ENCODE peak calls at places on chromosome 1, in five cellular contexts. K is fibroblast of mammary gland, M is cardiac fibroblast, W is T-cell, H is AG08395. Z is an unnamed sample.

GRCh38 chr1:15475737-15476314 is at the start of gene CELA2B:
- DNase-seq in K (no peak), M (peak), W (no peak), H (no peak), Z (no peak)

GRCh38 chr1:24045766-24046165 is 65.6 kb upstream of the SRSF10 start:
- DNase-seq in K (peak), M (peak), W (no peak), H (no peak), Z (no peak)

GRCh38 chr1:26531651-26532131 is 2.1 kb downstream of the RPS6KA1 start:
- DNase-seq in K (no peak), M (no peak), W (no peak), H (no peak), Z (no peak)

GRCh38 chr1:43454270-43455011 is 710 bp upstream of the HYI start:
- DNase-seq in K (peak), M (peak), W (peak), H (peak), Z (no peak)

GRCh38 chr1:246165826-246166709 is 341.0 kb downstream of the SMYD3 start:
- DNase-seq in K (no peak), M (no peak), W (no peak), H (no peak), Z (no peak)

GRCh38 chr1:63813829-63814277 is 40.0 kb downstream of the ROR1 start:
- DNase-seq in K (peak), M (peak), W (no peak), H (peak), Z (no peak)

GRCh38 chr1:201826830-201827229 is 2.1 kb upstream of the IPO9 start:
- DNase-seq in K (peak), M (peak), W (no peak), H (no peak), Z (no peak)

GRCh38 chr1:42966688-42967609 is 8.3 kb upstream of the SLC2A1 start:
- DNase-seq in K (peak), M (peak), W (no peak), H (peak), Z (no peak)

GRCh38 chr1:161733526-161733925 is 12.2 kb downstream of the FCRLB start:
- DNase-seq in K (peak), M (peak), W (no peak), H (peak), Z (no peak)

Z was measured in HAP-1.